ENCODE peak calls at places on chromosomes 6 and 20, in five cellular contexts. G is ascending aorta; K is dermis blood vessel endothelial cell; T is stimulated activated CD4-positive, alpha-beta T cell treated with anti-CD3 and anti-CD28 coated beads, Interleukin-15, amount 100 ng/mL, for 24 hours; M is endothelial cell. O is an unnamed sample.

GRCh38 chr6:1076531-1077453 is 235.1 kb upstream of the FOXQ1 start:
- DNase-seq in K (no peak), M (no peak), G (no peak), T (no peak), O (no peak)

GRCh38 chr20:44460795-44461141 is 14.9 kb upstream of the TTPAL start:
- DNase-seq in T (no peak), K (peak; percentile 47), M (peak; percentile 19), G (no peak), O (no peak)

GRCh38 chr20:56842086-56842485 is 213.0 kb downstream of the TFAP2C start:
- DNase-seq in K (no peak), G (no peak), M (no peak), T (no peak), O (no peak)

GRCh38 chr6:34170341-34170740 is 24.5 kb upstream of the GRM4 start:
- DNase-seq in T (no peak), G (no peak), M (no peak), K (peak; percentile 40), O (peak; percentile 5)

GRCh38 chr6:36285187-36285612 is 15.3 kb downstream of the PNPLA1 start:
- DNase-seq in M (no peak), G (no peak), K (no peak), T (no peak), O (no peak)

GRCh38 chr6:50128420-50129005 is 78.8 kb upstream of the DEFB112 start:
- DNase-seq in K (peak; percentile 37), T (no peak), M (no peak), G (no peak), O (no peak)

GRCh38 chr20:49615401-49616153 is 47.6 kb upstream of the PTGIS start:
- DNase-seq in M (no peak), K (no peak), G (no peak), T (no peak), O (no peak)

GRCh38 chr6:142568857-142569597 is 267.2 kb downstream of the ADGRG6 start:
- DNase-seq in T (no peak), M (no peak), G (no peak), K (no peak), O (no peak)

GRCh38 chr6:79421707-79422484 is 115.3 kb downstream of the LCA5 start:
- DNase-seq in M (no peak), T (no peak), G (no peak), K (peak; percentile 98), O (no peak)

O was measured in RWPE2.